ENCODE peak calls at places on chromosomes 3 and 15, in nine cellular contexts. U is uterus; A is cardiac fibroblast; J is brain microvascular endothelial cell; M is neural progenitor cell; Z is CD8-positive, alpha-beta T cell; F is heart left ventricle; C is RWPE2; P is endothelial cell. Y is an unnamed sample.

GRCh38 chr3:141353652-141354495 is 14.4 kb upstream of the ZBTB38 start:
- DNase-seq in U (no peak), A (peak), J (no peak), M (peak), Z (no peak), F (no peak), C (no peak), P (no peak), Y (no peak)

GRCh38 chr3:141057436-141057835 is 6.3 kb downstream of the SPSB4 start:
- DNase-seq in U (no peak), A (no peak), J (no peak), M (no peak), Z (no peak), F (no peak), C (no peak), P (no peak), Y (no peak)

GRCh38 chr3:140501054-140501769 is 176.7 kb upstream of the TRIM42 start:
- DNase-seq in U (no peak), A (no peak), J (no peak), M (no peak), Z (no peak), F (no peak), C (no peak), P (no peak), Y (no peak)

GRCh38 chr15:74235962-74236361 is at the start of gene CCDC33:
- DNase-seq in U (no peak), A (no peak), J (no peak), M (no peak), Z (no peak), F (no peak), C (no peak), P (no peak), Y (no peak)

GRCh38 chr3:46129588-46130272 is 78.4 kb downstream of the CCR1 start:
- DNase-seq in U (no peak), A (no peak), J (no peak), M (no peak), Z (no peak), F (no peak), C (no peak), P (no peak), Y (no peak)

GRCh38 chr3:64185436-64185835 is 39.8 kb downstream of the PRICKLE2 start:
- DNase-seq in U (no peak), A (peak), J (no peak), M (no peak), Z (no peak), F (no peak), C (no peak), P (no peak), Y (peak)

GRCh38 chr15:81106560-81106959 is 27.5 kb upstream of the CFAP161 start:
- DNase-seq in U (peak), A (peak), J (peak), M (peak), Z (no peak), F (peak), C (no peak), P (peak), Y (peak)

GRCh38 chr3:89246326-89246725 is 138.9 kb downstream of the EPHA3 start:
- DNase-seq in U (no peak), A (no peak), J (no peak), M (peak), Z (no peak), F (no peak), C (no peak), P (peak), Y (peak)

GRCh38 chr3:172174396-172175253 is 135.2 kb downstream of the FNDC3B start:
- DNase-seq in U (no peak), A (no peak), J (no peak), M (peak), Z (no peak), F (no peak), C (no peak), P (peak), Y (no peak)

GRCh38 chr15:56805466-56806146 is 72.3 kb upstream of the ZNF280D start:
- DNase-seq in U (peak), A (peak), J (peak), M (no peak), Z (no peak), F (no peak), C (peak), P (no peak), Y (peak)

GRCh38 chr3:178439504-178439903 is 96.7 kb upstream of the KCNMB2 start:
- DNase-seq in U (no peak), A (peak), J (peak), M (peak), Z (no peak), F (no peak), C (no peak), P (no peak), Y (peak)

GRCh38 chr3:36943601-36944000 is 1.3 kb downstream of the TRANK1 start:
- DNase-seq in U (no peak), A (no peak), J (no peak), M (peak), Z (no peak), F (no peak), C (no peak), P (no peak), Y (no peak)

GRCh38 chr15:28892789-28893610 is 7.2 kb downstream of the APBA2 start:
- DNase-seq in U (no peak), A (peak), J (no peak), M (no peak), Z (no peak), F (no peak), C (no peak), P (no peak), Y (no peak)

GRCh38 chr3:17431004-17431403 is 311.4 kb downstream of the TBC1D5 start:
- DNase-seq in U (no peak), A (peak), J (no peak), M (no peak), Z (no peak), F (no peak), C (no peak), P (no peak), Y (peak)

GRCh38 chr3:141371882-141372281 is 3.6 kb downstream of the ZBTB38 start:
- DNase-seq in U (no peak), A (no peak), J (no peak), M (no peak), Z (no peak), F (no peak), C (no peak), P (no peak), Y (no peak)

GRCh38 chr3:69161587-69162196 is 39.3 kb upstream of the LMOD3 start:
- DNase-seq in U (peak), A (peak), J (peak), M (peak), Z (peak), F (no peak), C (no peak), P (peak), Y (peak)

GRCh38 chr3:124459678-124460077 is 270.6 kb upstream of the UMPS start:
- DNase-seq in U (no peak), A (no peak), J (no peak), M (no peak), Z (no peak), F (no peak), C (no peak), P (no peak), Y (no peak)

GRCh38 chr3:24342275-24342674 is 152.4 kb downstream of the THRB start:
- DNase-seq in U (no peak), A (no peak), J (no peak), M (no peak), Z (no peak), F (no peak), C (no peak), P (no peak), Y (no peak)

GRCh38 chr3:169041677-169042171 is 621.8 kb downstream of the MECOM start:
- DNase-seq in U (no peak), A (peak), J (peak), M (peak), Z (no peak), F (no peak), C (no peak), P (no peak), Y (peak)

GRCh38 chr3:56796202-56796601 is 5.5 kb downstream of the ARHGEF3 start:
- DNase-seq in U (no peak), A (peak), J (peak), M (no peak), Z (no peak), F (no peak), C (no peak), P (no peak), Y (peak)

GRCh38 chr15:73947651-73948050 is 21.4 kb downstream of the LOXL1 start:
- DNase-seq in U (no peak), A (no peak), J (no peak), M (no peak), Z (no peak), F (no peak), C (peak), P (no peak), Y (no peak)

GRCh38 chr3:115436767-115437301 is 186.5 kb upstream of the GAP43 start:
- DNase-seq in U (no peak), A (peak), J (peak), M (peak), Z (no peak), F (no peak), C (peak), P (no peak), Y (peak)

GRCh38 chr3:112767177-112767576 is 79.5 kb downstream of the CD200R1L start:
- DNase-seq in U (no peak), A (peak), J (no peak), M (no peak), Z (no peak), F (no peak), C (no peak), P (no peak), Y (no peak)

GRCh38 chr3:161558256-161558655 is 61.6 kb downstream of the OTOL1 start:
- DNase-seq in U (no peak), A (peak), J (no peak), M (no peak), Z (no peak), F (no peak), C (no peak), P (no peak), Y (peak)

GRCh38 chr15:57649138-57649537 is 57.4 kb upstream of the POLR2M start:
- DNase-seq in U (no peak), A (peak), J (no peak), M (no peak), Z (no peak), F (no peak), C (no peak), P (no peak), Y (peak)

GRCh38 chr15:69595009-69595825 is 142.6 kb downstream of the RPLP1 start:
- DNase-seq in U (no peak), A (no peak), J (no peak), M (no peak), Z (no peak), F (peak), C (peak), P (no peak), Y (no peak)

GRCh38 chr3:53730565-53730964 is 115.7 kb downstream of the CHDH start:
- DNase-seq in U (peak), A (peak), J (peak), M (no peak), Z (no peak), F (peak), C (no peak), P (no peak), Y (peak)

GRCh38 chr3:131728898-131729297 is 226.1 kb upstream of the MRPL3 start:
- DNase-seq in U (no peak), A (no peak), J (no peak), M (no peak), Z (no peak), F (no peak), C (no peak), P (no peak), Y (peak)

GRCh38 chr3:52398670-52399081 is 46.2 kb downstream of the SEMA3G start:
- DNase-seq in U (no peak), A (no peak), J (no peak), M (no peak), Z (no peak), F (no peak), C (peak), P (no peak), Y (no peak)

GRCh38 chr15:60548101-60548500 is 69.2 kb upstream of the ICE2 start:
- DNase-seq in U (no peak), A (no peak), J (no peak), M (no peak), Z (no peak), F (no peak), C (no peak), P (no peak), Y (no peak)

GRCh38 chr3:112773864-112774263 is 72.8 kb downstream of the CD200R1L start:
- DNase-seq in U (no peak), A (no peak), J (no peak), M (no peak), Z (no peak), F (no peak), C (peak), P (no peak), Y (peak)

GRCh38 chr3:193789455-193789854 is 196.4 kb downstream of the OPA1 start:
- DNase-seq in U (no peak), A (no peak), J (no peak), M (no peak), Z (no peak), F (no peak), C (no peak), P (no peak), Y (no peak)

GRCh38 chr3:157810924-157811718 is 295.1 kb downstream of the SHOX2 start:
- DNase-seq in U (no peak), A (no peak), J (no peak), M (no peak), Z (no peak), F (no peak), C (no peak), P (no peak), Y (no peak)

GRCh38 chr3:30751610-30752299 is 142.7 kb downstream of the GADL1 start:
- DNase-seq in U (peak), A (peak), J (peak), M (peak), Z (peak), F (peak), C (no peak), P (peak), Y (peak)

GRCh38 chr15:37291920-37292319 is 191.6 kb upstream of the MEIS2 start:
- DNase-seq in U (no peak), A (no peak), J (no peak), M (no peak), Z (no peak), F (no peak), C (no peak), P (no peak), Y (no peak)

GRCh38 chr15:37289109-37289765 is 188.9 kb upstream of the MEIS2 start:
- DNase-seq in U (no peak), A (peak), J (peak), M (peak), Z (no peak), F (no peak), C (no peak), P (peak), Y (peak)
- TF ChIP-seq CTCF in U (no peak), A (peak), J (peak), M (peak), Z (no peak), F (no peak), C (peak), P (peak), Y (no peak)

GRCh38 chr3:139320551-139321309 is 23.1 kb upstream of the MRPS22 start:
- DNase-seq in U (no peak), A (no peak), J (no peak), M (no peak), Z (no peak), F (no peak), C (no peak), P (no peak), Y (no peak)
- TF ChIP-seq CTCF in U (no peak), A (no peak), J (no peak), M (no peak), Z (no peak), F (no peak), C (no peak), P (no peak), Y (no peak)

GRCh38 chr15:39251413-39252197 is 329.3 kb upstream of the THBS1 start:
- DNase-seq in U (no peak), A (peak), J (no peak), M (no peak), Z (no peak), F (no peak), C (no peak), P (no peak), Y (no peak)

GRCh38 chr15:39250460-39251186 is 330.3 kb upstream of the THBS1 start:
- DNase-seq in U (no peak), A (no peak), J (no peak), M (no peak), Z (no peak), F (no peak), C (no peak), P (no peak), Y (no peak)

GRCh38 chr15:39253552-39253951 is 327.3 kb upstream of the THBS1 start:
- DNase-seq in U (no peak), A (no peak), J (no peak), M (no peak), Z (no peak), F (no peak), C (no peak), P (no peak), Y (no peak)

GRCh38 chr15:39255760-39256159 is 325.1 kb upstream of the THBS1 start:
- DNase-seq in U (no peak), A (no peak), J (no peak), M (no peak), Z (no peak), F (no peak), C (no peak), P (no peak), Y (no peak)

GRCh38 chr15:39254181-39254580 is 326.7 kb upstream of the THBS1 start:
- DNase-seq in U (no peak), A (no peak), J (no peak), M (no peak), Z (no peak), F (no peak), C (no peak), P (no peak), Y (no peak)
- TF ChIP-seq CTCF in U (no peak), A (no peak), J (no peak), M (no peak), Z (no peak), F (no peak), C (no peak), P (no peak), Y (no peak)

GRCh38 chr3:94101860-94102259 is 39.0 kb downstream of the NSUN3 start:
- DNase-seq in U (no peak), A (peak), J (no peak), M (no peak), Z (no peak), F (no peak), C (no peak), P (no peak), Y (peak)
- TF ChIP-seq CTCF in U (no peak), A (peak), J (no peak), M (peak), Z (no peak), F (no peak), C (peak), P (no peak), Y (no peak)

GRCh38 chr15:53036641-53037040 is 246.5 kb upstream of the ONECUT1 start:
- DNase-seq in U (no peak), A (no peak), J (no peak), M (no peak), Z (no peak), F (no peak), C (no peak), P (no peak), Y (no peak)
- TF ChIP-seq CTCF in U (no peak), A (no peak), J (no peak), M (no peak), Z (no peak), F (no peak), C (no peak), P (no peak), Y (no peak)

Y was measured in MCF 10A.